ENCODE peak calls at places on chromosomes 12 and 14, in four cellular contexts. F is WTC11, E is HepG2, U is K562. L is an unnamed sample.

GRCh38 chr12:53207042-53207441 is at the start of gene ITGB7:
- DNase-seq in F (no peak), E (no peak), U (peak; percentile 63), L (no peak)

GRCh38 chr14:73428354-73428824 is 30.0 kb downstream of the NUMB start:
- DNase-seq in F (no peak), E (peak; percentile 72), U (no peak), L (no peak)

GRCh38 chr14:93006484-93007128 is 83.7 kb downstream of the CHGA start:
- DNase-seq in F (no peak), E (no peak), U (no peak), L (no peak)

GRCh38 chr12:68850390-68850789 is 42.4 kb downstream of the MDM2 start:
- DNase-seq in F (no peak), E (peak; percentile 59), U (no peak), L (no peak)

GRCh38 chr12:85627584-85627983 is 208.6 kb downstream of the RASSF9 start:
- DNase-seq in F (no peak), E (no peak), U (no peak), L (no peak)

GRCh38 chr12:107288414-107289125 is 195.2 kb upstream of the CRY1 start:
- DNase-seq in F (no peak), E (no peak), U (no peak), L (no peak)

GRCh38 chr12:51819851-51820720 is 28.4 kb downstream of the FIGNL2 start:
- DNase-seq in F (no peak), E (no peak), U (no peak), L (no peak)

GRCh38 chr14:101721951-101722661 is 39.4 kb upstream of the PPP2R5C start:
- DNase-seq in F (no peak), E (peak; percentile 47), U (no peak), L (no peak)

GRCh38 chr12:28378749-28379148 is 188.5 kb downstream of the CCDC91 start:
- DNase-seq in F (no peak), E (no peak), U (no peak), L (no peak)

GRCh38 chr12:50073206-50073605 is 11.9 kb upstream of the SMARCD1 start:
- DNase-seq in F (no peak), E (no peak), U (no peak), L (no peak)

GRCh38 chr14:98290596-98290995 is 981.4 kb downstream of the BCL11B start:
- DNase-seq in F (no peak), E (no peak), U (no peak), L (no peak)

GRCh38 chr12:78096909-78097597 is 266.4 kb downstream of the NAV3 start:
- DNase-seq in F (no peak), E (no peak), U (no peak), L (no peak)

GRCh38 chr12:46818654-46819053 is 7.1 kb downstream of the SLC38A4 start:
- DNase-seq in F (no peak), E (no peak), U (no peak), L (no peak)

GRCh38 chr14:51041117-51041531 is 53.8 kb downstream of the TRIM9 start:
- DNase-seq in F (no peak), E (no peak), U (no peak), L (no peak)

GRCh38 chr12:108822458-108823205 is 34.8 kb downstream of the SSH1 start:
- DNase-seq in F (no peak), E (no peak), U (peak; percentile 42), L (peak; percentile 46)

GRCh38 chr12:111455448-111456320 is 50.0 kb downstream of the SH2B3 start:
- DNase-seq in F (no peak), E (no peak), U (no peak), L (no peak)

GRCh38 chr12:57101892-57102695 is 9.1 kb downstream of the STAT6 start:
- DNase-seq in F (no peak), E (peak; percentile 99), U (peak; percentile 83), L (no peak)

GRCh38 chr14:75800792-75801191 is 139.7 kb downstream of the TTLL5 start:
- DNase-seq in F (peak; percentile 64), E (no peak), U (no peak), L (no peak)

DNA sequence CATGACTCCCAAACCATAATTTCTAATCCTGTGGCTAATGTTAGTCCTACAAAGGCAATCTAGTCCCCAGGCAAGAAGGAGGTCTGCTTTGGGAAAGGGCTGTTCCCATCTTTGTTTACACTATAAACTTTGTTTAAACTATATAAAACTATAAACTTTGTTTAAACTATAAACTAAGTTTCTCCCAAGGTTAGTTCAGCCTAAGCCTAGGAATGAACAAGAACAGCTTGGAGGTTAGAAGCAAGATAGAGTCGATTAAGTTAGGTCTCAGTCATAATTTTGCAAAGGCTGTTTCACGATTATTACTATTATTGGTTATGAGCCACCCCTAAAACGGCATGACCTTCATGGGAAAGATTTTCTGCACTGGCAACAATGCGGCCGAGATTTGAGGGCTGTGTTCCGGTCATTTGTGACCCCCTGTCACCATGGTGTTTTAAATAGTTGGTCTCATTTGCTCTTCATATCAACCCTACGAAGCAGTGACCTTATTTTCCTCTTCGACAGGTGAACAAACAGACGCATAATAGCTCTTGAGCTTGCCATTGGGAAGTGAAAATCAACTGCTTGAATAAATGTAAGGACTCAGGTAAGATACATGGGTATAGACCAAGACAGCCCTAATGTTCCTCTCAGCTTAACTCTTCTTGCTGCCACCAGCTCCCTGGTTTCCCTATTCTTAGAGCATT is 322.6 kb upstream of the TMEM132C start:
- DNase-seq in F (no peak), E (no peak), U (no peak), L (no peak)
- TF ChIP-seq ELF4 in F (no peak), E (no peak), U (no peak), L (no peak)

GRCh38 chr14:96867634-96868033 is 70.5 kb downstream of the VRK1 start:
- DNase-seq in F (no peak), E (no peak), U (no peak), L (no peak)
- TF ChIP-seq ELF4 in F (no peak), E (no peak), U (no peak), L (no peak)

GRCh38 chr12:76627346-76628135 is 68.0 kb upstream of the OSBPL8 start:
- DNase-seq in F (no peak), E (no peak), U (no peak), L (no peak)

GRCh38 chr12:76622351-76622750 is 62.8 kb upstream of the OSBPL8 start:
- DNase-seq in F (no peak), E (no peak), U (no peak), L (no peak)

GRCh38 chr12:76622915-76623314 is 63.3 kb upstream of the OSBPL8 start:
- DNase-seq in F (no peak), E (no peak), U (no peak), L (no peak)

GRCh38 chr12:76621582-76622024 is 62.0 kb upstream of the OSBPL8 start:
- DNase-seq in F (peak; percentile 61), E (peak; percentile 93), U (peak; percentile 66), L (peak; percentile 66)

GRCh38 chr12:76623929-76624328 is 64.4 kb upstream of the OSBPL8 start:
- DNase-seq in F (no peak), E (no peak), U (no peak), L (no peak)
- TF ChIP-seq ELF4 in F (no peak), E (no peak), U (no peak), L (no peak)

GRCh38 chr12:126582231-126582630 is 1517.0 kb downstream of the AACS start:
- DNase-seq in F (no peak), E (no peak), U (no peak), L (no peak)
- TF ChIP-seq ELF4 in F (no peak), E (no peak), U (no peak), L (no peak)

DNA sequence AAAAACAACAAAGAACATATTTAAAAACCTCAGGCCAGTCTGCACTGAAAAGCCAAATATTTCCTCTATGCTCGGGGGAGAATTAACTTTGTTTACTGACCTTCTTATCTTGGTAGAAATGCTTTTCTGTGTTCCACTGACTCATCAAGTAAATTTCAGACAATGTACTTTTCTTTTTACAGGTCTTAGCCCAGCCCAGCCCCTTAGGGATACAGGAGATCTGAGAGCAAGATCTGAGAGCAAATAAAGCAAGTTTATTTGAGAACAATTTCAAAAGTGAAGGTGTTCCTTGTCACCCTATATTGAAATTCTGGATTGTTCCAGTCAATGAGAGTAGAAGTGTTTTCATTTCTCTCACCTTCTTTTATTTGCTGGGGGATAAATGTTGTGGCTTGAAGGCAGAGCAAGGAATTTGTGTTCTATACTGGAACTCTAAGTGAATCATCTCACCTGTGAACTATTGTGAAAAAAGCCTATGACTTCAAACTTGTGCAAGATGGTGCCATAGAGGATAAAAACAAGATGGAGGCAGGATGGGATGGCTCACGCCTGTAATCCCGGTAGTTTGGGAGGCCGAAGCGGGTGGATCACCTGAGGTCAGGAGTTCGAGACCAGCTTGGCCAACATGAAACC is 7.9 kb upstream of the GPRC5A start:
- DNase-seq in F (no peak), E (peak; percentile 77), U (peak; percentile 21), L (no peak)
- TF ChIP-seq ELF4 in F (no peak), E (no peak), U (no peak), L (no peak)

GRCh38 chr14:45085004-45085403 is 1.1 kb downstream of the PRPF39 start:
- DNase-seq in F (no peak), E (peak; percentile 31), U (no peak), L (no peak)
- TF ChIP-seq ELF4 in F (no peak), E (no peak), U (no peak), L (no peak)

GRCh38 chr12:106228320-106228710 is 19.5 kb downstream of the CKAP4 start:
- DNase-seq in F (no peak), E (no peak), U (no peak), L (no peak)

GRCh38 chr12:106235770-106236169 is 12.1 kb downstream of the CKAP4 start:
- DNase-seq in F (no peak), E (no peak), U (no peak), L (no peak)

GRCh38 chr12:106234513-106234912 is 13.3 kb downstream of the CKAP4 start:
- DNase-seq in F (no peak), E (no peak), U (no peak), L (no peak)

GRCh38 chr12:106229036-106229591 is 18.7 kb downstream of the CKAP4 start:
- DNase-seq in F (no peak), E (no peak), U (no peak), L (no peak)

DNA sequence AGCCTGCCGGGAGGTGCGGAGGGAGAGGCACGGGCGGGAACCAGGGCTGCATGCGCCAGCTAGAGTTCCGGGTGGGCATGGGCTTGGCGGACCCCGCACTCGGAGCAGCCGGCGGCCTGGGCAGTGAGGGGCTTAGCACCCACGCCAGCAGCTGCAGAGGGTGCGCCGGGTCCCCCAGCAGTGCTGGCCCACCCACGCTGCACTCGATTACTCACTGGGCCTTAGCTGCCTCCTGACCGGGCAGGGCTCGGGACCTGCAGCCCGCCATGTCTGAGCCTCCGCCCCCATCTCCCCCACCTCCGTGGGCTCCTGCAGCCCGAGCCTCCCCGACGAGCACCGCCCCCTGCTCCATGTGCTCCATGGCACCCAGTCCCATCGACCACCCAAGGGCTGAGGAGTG is 14.8 kb downstream of the CKAP4 start:
- DNase-seq in F (no peak), E (no peak), U (no peak), L (no peak)
- TF ChIP-seq ELF4 in F (no peak), E (no peak), U (no peak), L (no peak)

GRCh38 chr12:124419292-124420040 is 124.6 kb downstream of the RFLNA start:
- DNase-seq in F (no peak), E (no peak), U (no peak), L (no peak)
- TF ChIP-seq ELF4 in F (no peak), E (no peak), U (no peak), L (no peak)

GRCh38 chr14:81125536-81125935 is 95.2 kb downstream of the GTF2A1 start:
- DNase-seq in F (no peak), E (no peak), U (no peak), L (no peak)

GRCh38 chr14:81127785-81128184 is 93.0 kb downstream of the GTF2A1 start:
- DNase-seq in F (no peak), E (no peak), U (no peak), L (no peak)

GRCh38 chr14:81122326-81122725 is 98.4 kb downstream of the GTF2A1 start:
- DNase-seq in F (no peak), E (no peak), U (no peak), L (no peak)
- TF ChIP-seq ELF4 in F (no peak), E (no peak), U (no peak), L (no peak)

L was measured in HEK293T.